ENCODE peak calls at places on chromosomes 4 and X, in nine cellular contexts. L is tibial nerve, V is prostate gland, Z is RWPE2, B is mesendoderm, E is neural progenitor cell, W is mammary epithelial cell, G is upper lobe of left lung, N is trophoblast cell. K is an unnamed sample.

GRCh38 chr4:74621616-74622015 is 172.7 kb downstream of the BTC start:
- DNase-seq in L (no peak), V (no peak), Z (no peak), B (no peak), E (no peak), W (no peak), G (no peak), N (no peak), K (no peak)

GRCh38 chrX:152619897-152620296 is 17.8 kb upstream of the GABRQ start:
- DNase-seq in L (no peak), V (no peak), Z (no peak), B (no peak), E (no peak), W (no peak), G (no peak), N (no peak), K (no peak)

GRCh38 chr4:55055529-55055928 is 69.9 kb downstream of the KDR start:
- DNase-seq in L (no peak), V (no peak), Z (no peak), B (no peak), E (no peak), W (no peak), G (no peak), N (no peak), K (no peak)

GRCh38 chrX:154051210-154051810 is 31.6 kb upstream of the IRAK1 start:
- DNase-seq in L (peak; percentile 93), V (peak; percentile 74), Z (no peak), B (peak; percentile 67), E (peak; percentile 66), W (peak; percentile 35), G (no peak), N (peak; percentile 46), K (peak; percentile 79)

GRCh38 chr4:125401784-125402183 is 87.0 kb downstream of the FAT4 start:
- DNase-seq in L (no peak), V (no peak), Z (no peak), B (no peak), E (no peak), W (no peak), G (no peak), N (no peak), K (no peak)

GRCh38 chrX:10756365-10756915 is 136.1 kb upstream of the MID1 start:
- DNase-seq in L (no peak), V (no peak), Z (no peak), B (peak; percentile 83), E (no peak), W (peak; percentile 69), G (no peak), N (peak; percentile 47), K (no peak)

GRCh38 chrX:69314436-69315348 is 149.4 kb upstream of the PJA1 start:
- DNase-seq in L (no peak), V (peak; percentile 40), Z (no peak), B (peak; percentile 72), E (peak; percentile 28), W (no peak), G (peak; percentile 47), N (no peak), K (peak; percentile 52)

GRCh38 chrX:96314974-96315373 is 369.7 kb upstream of the DIAPH2 start:
- DNase-seq in L (no peak), V (no peak), Z (no peak), B (no peak), E (no peak), W (peak; percentile 72), G (no peak), N (no peak), K (no peak)

GRCh38 chr4:63556332-63556731 is 852.9 kb downstream of the TECRL start:
- DNase-seq in L (no peak), V (no peak), Z (no peak), B (peak; percentile 45), E (no peak), W (no peak), G (no peak), N (no peak), K (no peak)

GRCh38 chrX:77446029-77446585 is 1.1 kb upstream of the FGF16 start:
- DNase-seq in L (no peak), V (no peak), Z (no peak), B (peak; percentile 38), E (peak; percentile 48), W (no peak), G (peak; percentile 37), N (no peak), K (peak; percentile 69)

GRCh38 chrX:83185010-83185409 is 323.1 kb upstream of the POU3F4 start:
- DNase-seq in L (no peak), V (no peak), Z (no peak), B (no peak), E (no peak), W (no peak), G (peak; percentile 6), N (no peak), K (no peak)

GRCh38 chrX:54999717-55000598 is at the start of gene APEX2:
- DNase-seq in L (peak; percentile 76), V (peak; percentile 87), Z (peak; percentile 88), B (peak; percentile 96), E (peak; percentile 92), W (peak; percentile 89), G (peak; percentile 97), N (peak; percentile 91), K (peak; percentile 81)

GRCh38 chrX:70852294-70852693 is 56.2 kb downstream of the TEX11 start:
- DNase-seq in L (no peak), V (no peak), Z (no peak), B (no peak), E (no peak), W (peak; percentile 3), G (no peak), N (no peak), K (no peak)

GRCh38 chrX:55907968-55908607 is 190.5 kb downstream of the RRAGB start:
- DNase-seq in L (peak; percentile 15), V (peak; percentile 49), Z (no peak), B (peak; percentile 91), E (peak; percentile 81), W (peak; percentile 33), G (peak; percentile 86), N (peak; percentile 54), K (peak; percentile 67)

GRCh38 chr4:101282076-101282844 is 65.1 kb downstream of the PPP3CA start:
- DNase-seq in L (no peak), V (no peak), Z (no peak), B (peak; percentile 47), E (no peak), W (no peak), G (no peak), N (no peak), K (no peak)

DNA sequence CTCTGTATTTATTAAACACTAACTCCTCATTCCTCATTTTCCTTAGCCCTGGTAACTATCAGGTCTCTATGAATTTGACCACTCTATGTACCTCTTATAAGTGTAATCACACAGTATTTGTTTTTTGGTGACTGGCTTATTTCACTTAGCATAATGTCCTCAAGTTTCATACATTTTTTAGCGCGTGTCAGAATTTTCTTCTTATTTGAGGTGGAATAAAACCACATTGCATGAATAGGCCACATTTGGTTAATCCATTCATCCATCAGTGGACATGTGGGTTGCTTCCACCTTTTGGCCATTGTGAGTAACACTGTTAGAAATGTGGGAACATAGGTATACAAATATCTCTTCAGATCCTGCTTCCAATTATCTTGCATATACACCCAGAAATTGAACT is 341.2 kb upstream of the BOD1L1 start:
- DNase-seq in L (no peak), V (no peak), Z (no peak), B (no peak), E (no peak), W (peak; percentile 39), G (no peak), N (no peak), K (no peak)
- H3K4me3 ChIP-seq in L (no peak overlapping the region), V (no peak overlapping the region), Z (no peak overlapping the region), B (no peak overlapping the region), E (no peak overlapping the region), W (no peak overlapping the region), G (no peak overlapping the region), N (no peak overlapping the region), K (no peak overlapping the region)

GRCh38 chrX:133179500-133179899 is 38.7 kb downstream of the TFDP3 start:
- DNase-seq in L (no peak), V (no peak), Z (no peak), B (no peak), E (no peak), W (no peak), G (no peak), N (no peak), K (no peak)
- H3K27me3 ChIP-seq in L (no peaks in the 10 kb centered on the region), V (no peaks in the 10 kb centered on the region), Z (no peaks in the 10 kb centered on the region), B (no peaks in the 10 kb centered on the region), E (no peaks in the 10 kb centered on the region), W (no peaks in the 10 kb centered on the region), G (no peaks in the 10 kb centered on the region), N (no peaks in the 10 kb centered on the region), K (no peaks in the 10 kb centered on the region)

GRCh38 chr4:84666444-84666843 is 83.5 kb downstream of the CDS1 start:
- DNase-seq in L (no peak), V (no peak), Z (no peak), B (no peak), E (no peak), W (no peak), G (no peak), N (no peak), K (no peak)
- H3K4me3 ChIP-seq in L (no peak overlapping the region), V (no peak overlapping the region), Z (no peak overlapping the region), B (no peak overlapping the region), E (no peak overlapping the region), W (no peak overlapping the region), G (no peak overlapping the region), N (no peak overlapping the region), K (no peak overlapping the region)

GRCh38 chr4:108170729-108171540 is 2.2 kb upstream of the LEF1 start:
- DNase-seq in L (no peak), V (no peak), Z (no peak), B (peak; percentile 72), E (peak; percentile 70), W (no peak), G (no peak), N (no peak), K (peak; percentile 69)

GRCh38 chr4:108173599-108174057 is 4.9 kb upstream of the LEF1 start:
- DNase-seq in L (no peak), V (no peak), Z (no peak), B (no peak), E (no peak), W (no peak), G (no peak), N (no peak), K (no peak)

GRCh38 chr4:108172231-108172779 is 3.6 kb upstream of the LEF1 start:
- DNase-seq in L (no peak), V (no peak), Z (no peak), B (no peak), E (peak; percentile 72), W (no peak), G (peak; percentile 86), N (no peak), K (peak; percentile 81)

GRCh38 chr4:108172780-108173598 is 4.3 kb upstream of the LEF1 start:
- DNase-seq in L (peak; percentile 20), V (peak; percentile 34), Z (no peak), B (peak; percentile 75), E (peak; percentile 77), W (peak; percentile 29), G (peak; percentile 92), N (no peak), K (peak; percentile 84)

DNA sequence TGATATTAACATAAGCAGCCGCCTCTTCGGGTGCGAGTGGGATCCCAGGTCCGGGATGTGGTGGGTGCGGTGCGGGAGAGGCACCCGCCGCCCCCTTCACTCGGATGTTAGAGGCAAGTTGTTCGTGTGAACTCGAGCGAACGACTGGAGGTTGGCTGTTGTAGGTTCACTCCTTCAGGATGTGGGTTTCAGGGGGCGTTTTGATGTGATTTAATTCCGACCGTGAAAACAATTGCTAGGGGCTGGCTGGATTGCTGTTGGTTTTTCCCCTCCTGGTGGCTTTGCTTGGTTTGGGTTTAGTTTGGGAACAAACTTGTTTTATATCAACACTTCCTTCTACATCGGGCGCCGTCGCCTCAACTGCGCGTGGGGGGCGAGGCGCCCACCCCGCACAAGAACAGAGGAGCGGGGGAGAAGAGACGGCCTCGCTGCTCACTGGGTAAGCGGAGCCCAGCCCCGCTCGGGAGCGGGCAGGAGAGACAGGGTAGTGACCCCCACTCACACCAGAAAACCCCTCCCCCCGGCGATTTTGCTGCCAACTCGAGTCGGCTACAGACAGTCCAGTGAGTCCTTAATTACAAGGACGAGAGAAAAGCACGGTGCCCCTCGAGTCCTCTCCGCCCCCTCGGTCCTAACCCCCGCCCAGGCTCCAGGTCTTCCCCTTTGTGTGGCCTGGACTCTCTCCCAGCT is 3.0 kb upstream of the LEF1 start:
- DNase-seq in L (no peak), V (no peak), Z (no peak), B (peak; percentile 57), E (peak; percentile 65), W (no peak), G (peak; percentile 76), N (no peak), K (peak; percentile 64)
- H3K27me3 ChIP-seq in L (no peaks in the 10 kb centered on the region), V (peaks cover 19% of the 10 kb centered on the region), Z (peaks cover 85% of the 10 kb centered on the region), B (peaks cover 2% of the 10 kb centered on the region), E (peaks cover 89% of the 10 kb centered on the region), W (peaks cover 63% of the 10 kb centered on the region), G (peaks cover 33% of the 10 kb centered on the region), N (peaks cover 53% of the 10 kb centered on the region), K (peaks cover 93% of the 10 kb centered on the region)